ENCODE peak calls at places on chromosomes 6 and 20, in nine cellular contexts. I is fibroblast of mammary gland, Z is stomach, F is lower leg skin, J is sigmoid colon, Y is choroid plexus epithelial cell, K is A673, X is GM13977, C is HFFc6. V is an unnamed sample.

GRCh38 chr6:46788791-46789190 is 4.4 kb upstream of the MEP1A start:
- DNase-seq in I (no peak), Z (no peak), F (no peak), J (no peak), Y (no peak), K (no peak), X (no peak), C (no peak), V (no peak)

GRCh38 chr6:431504-431903 is 40.0 kb downstream of the IRF4 start:
- DNase-seq in I (no peak), Z (no peak), F (no peak), J (no peak), Y (no peak), K (no peak), X (peak), C (no peak), V (peak)

GRCh38 chr6:67888886-67889681 is 746.0 kb upstream of the ADGRB3 start:
- DNase-seq in I (no peak), Z (no peak), F (no peak), J (no peak), Y (no peak), K (no peak), X (no peak), C (no peak), V (no peak)

GRCh38 chr6:125780540-125781306 is 10.0 kb upstream of the NCOA7 start:
- DNase-seq in I (peak), Z (peak), F (peak), J (peak), Y (peak), K (peak), X (peak), C (peak), V (peak)

GRCh38 chr20:23126281-23127061 is 40.3 kb upstream of the CD93 start:
- DNase-seq in I (no peak), Z (no peak), F (no peak), J (peak), Y (no peak), K (no peak), X (no peak), C (no peak), V (no peak)

GRCh38 chr20:9514461-9515210 is at the start of gene LAMP5:
- DNase-seq in I (peak), Z (no peak), F (no peak), J (no peak), Y (peak), K (peak), X (no peak), C (peak), V (peak)

GRCh38 chr20:44714102-44714700 is 968 bp upstream of the CCN5 start:
- DNase-seq in I (no peak), Z (peak), F (no peak), J (peak), Y (no peak), K (no peak), X (no peak), C (no peak), V (no peak)

GRCh38 chr6:25324076-25324762 is 45.0 kb downstream of the CARMIL1 start:
- DNase-seq in I (no peak), Z (no peak), F (no peak), J (no peak), Y (no peak), K (no peak), X (no peak), C (no peak), V (no peak)

GRCh38 chr6:43521836-43522235 is 4.9 kb downstream of the POLR1C start:
- DNase-seq in I (no peak), Z (no peak), F (no peak), J (no peak), Y (no peak), K (no peak), X (no peak), C (no peak), V (no peak)

GRCh38 chr6:118652051-118652699 is 784 bp upstream of the CEP85L start:
- DNase-seq in I (no peak), Z (no peak), F (no peak), J (no peak), Y (no peak), K (no peak), X (no peak), C (no peak), V (no peak)

GRCh38 chr20:20737158-20737557 is 24.7 kb upstream of the RALGAPA2 start:
- DNase-seq in I (no peak), Z (no peak), F (peak), J (no peak), Y (no peak), K (peak), X (no peak), C (no peak), V (peak)

GRCh38 chr6:141483561-141484061 is 649.1 kb upstream of the GJE1 start:
- DNase-seq in I (peak), Z (no peak), F (peak), J (no peak), Y (peak), K (peak), X (peak), C (peak), V (peak)

GRCh38 chr6:73523434-73524123 is 2.7 kb upstream of the EEF1A1 start:
- DNase-seq in I (peak), Z (peak), F (peak), J (peak), Y (peak), K (peak), X (peak), C (no peak), V (peak)

GRCh38 chr6:13466304-13467215 is 20.8 kb downstream of the GFOD1 start:
- DNase-seq in I (no peak), Z (no peak), F (no peak), J (no peak), Y (no peak), K (no peak), X (peak), C (no peak), V (peak)

GRCh38 chr6:169101981-169102380 is 151.7 kb downstream of the THBS2 start:
- DNase-seq in I (peak), Z (no peak), F (peak), J (no peak), Y (peak), K (no peak), X (no peak), C (peak), V (no peak)

GRCh38 chr6:105748737-105749161 is 337.4 kb upstream of the PRDM1 start:
- DNase-seq in I (peak), Z (no peak), F (no peak), J (no peak), Y (peak), K (no peak), X (no peak), C (peak), V (no peak)

GRCh38 chr6:33319939-33320314 is 2.4 kb upstream of the ZBTB22 start:
- DNase-seq in I (no peak), Z (no peak), F (no peak), J (no peak), Y (no peak), K (no peak), X (no peak), C (no peak), V (no peak)

GRCh38 chr6:3310710-3311109 is 52.0 kb downstream of the PSMG4 start:
- DNase-seq in I (no peak), Z (no peak), F (no peak), J (peak), Y (no peak), K (peak), X (no peak), C (no peak), V (no peak)

GRCh38 chr6:18488526-18489270 is 101.5 kb downstream of the RNF144B start:
- DNase-seq in I (no peak), Z (no peak), F (no peak), J (no peak), Y (peak), K (no peak), X (no peak), C (no peak), V (no peak)

GRCh38 chr6:16420715-16421461 is 182.5 kb downstream of the GMPR start:
- DNase-seq in I (peak), Z (no peak), F (no peak), J (no peak), Y (peak), K (peak), X (peak), C (peak), V (peak)

GRCh38 chr6:128487055-128487454 is 33.3 kb downstream of the PTPRK start:
- DNase-seq in I (no peak), Z (no peak), F (no peak), J (no peak), Y (peak), K (peak), X (no peak), C (peak), V (no peak)
- TF ChIP-seq CTCF in I (peak), Z (no peak), F (no peak), J (no peak), Y (peak), K (peak), X (no peak), C (peak), V (no peak)

DNA sequence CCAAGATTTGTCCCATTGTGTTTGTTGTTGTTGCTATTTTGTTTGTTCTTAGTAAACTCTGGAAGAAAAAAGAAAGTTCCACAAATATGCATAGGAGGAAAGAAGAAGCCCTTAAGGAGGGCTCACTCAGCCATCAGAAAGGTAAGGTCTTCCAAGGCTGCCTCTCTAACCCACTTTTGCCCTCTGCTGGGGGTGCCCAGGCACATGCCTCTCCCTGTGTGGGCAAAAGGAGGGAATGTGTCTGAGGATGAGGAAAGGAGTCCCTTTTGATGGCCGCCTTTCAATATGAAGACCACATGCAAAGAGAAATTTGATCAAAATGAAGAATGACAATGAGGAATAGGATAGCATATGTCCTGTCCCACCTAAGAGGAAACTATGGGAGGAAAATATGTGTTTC is 248.2 kb upstream of the POU3F2 start:
- DNase-seq in I (no peak), Z (no peak), F (no peak), J (no peak), Y (no peak), K (no peak), X (no peak), C (no peak), V (no peak)
- TF ChIP-seq CTCF in I (no peak), Z (no peak), F (no peak), J (no peak), Y (no peak), K (no peak), X (no peak), C (no peak), V (no peak)

DNA sequence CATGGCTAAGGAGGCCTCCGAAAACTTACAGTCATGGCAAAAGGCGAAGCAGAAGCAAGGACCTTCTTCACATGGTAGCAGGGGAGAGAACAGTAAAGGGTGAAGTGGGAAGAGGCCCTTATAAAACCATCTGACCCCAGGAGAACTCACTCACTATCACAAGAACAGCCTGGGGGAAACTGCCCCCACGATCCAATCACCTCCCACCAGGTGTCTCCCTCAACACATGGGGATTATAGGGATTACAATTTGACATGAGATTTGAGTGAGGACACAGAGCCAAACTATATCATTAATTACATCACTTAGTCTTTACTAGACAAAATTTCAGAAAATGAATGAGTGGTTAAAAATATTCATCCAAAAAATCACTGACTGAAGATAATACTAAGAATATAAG is 453.6 kb downstream of the COL12A1 start:
- DNase-seq in I (no peak), Z (no peak), F (no peak), J (no peak), Y (no peak), K (no peak), X (no peak), C (no peak), V (no peak)
- TF ChIP-seq CTCF in I (peak), Z (no peak), F (no peak), J (no peak), Y (peak), K (no peak), X (no peak), C (no peak), V (no peak)

DNA sequence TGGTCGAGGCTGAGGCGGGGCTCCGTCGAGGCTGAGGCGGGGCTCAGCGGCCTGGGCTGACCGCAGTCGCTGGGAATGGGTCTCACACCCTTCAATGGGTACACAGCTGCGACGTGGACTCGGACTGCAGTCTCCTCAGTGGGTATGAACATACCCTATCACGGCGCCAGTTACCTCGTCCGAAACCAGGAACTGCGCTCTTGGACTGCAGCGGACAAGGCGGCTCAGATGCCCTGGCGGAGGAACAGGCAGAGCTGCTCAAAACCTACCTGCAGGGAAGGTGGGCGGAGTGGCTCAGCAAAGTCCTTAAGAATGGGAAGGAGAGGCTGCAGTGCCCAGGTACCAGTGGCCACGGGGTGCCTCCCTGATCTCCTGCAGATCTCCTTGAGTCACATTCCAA is 14.2 kb downstream of the HLA-A start:
- DNase-seq in I (no peak), Z (no peak), F (no peak), J (no peak), Y (no peak), K (no peak), X (no peak), C (no peak), V (no peak)
- TF ChIP-seq CTCF in I (no peak), Z (no peak), F (no peak), J (no peak), Y (no peak), K (no peak), X (no peak), C (no peak), V (no peak)

V was measured in activated CD8-positive, alpha-beta T cell treated with anti-CD3 and anti-CD28 coated beads for 36 hours.